ENCODE peak calls at places on chromosome 14, in nine cellular contexts. One of them, this sample, is unnamed.

GRCh38 chr14:67863223-67863622 is 43.6 kb downstream of the RAD51B start:
- DNase-seq in nephron progenitor cell: no peak
- DNase-seq in progenitor cell of endocrine pancreas: no peak
- DNase-seq in CD8-positive, alpha-beta T cell: no peak
- DNase-seq in cardiac fibroblast: no peak
- DNase-seq in AG10803: no peak
- DNase-seq in Calu3: no peak
- DNase-seq in astrocyte of the spinal cord: no peak
- DNase-seq in kidney epithelial cell: peak; percentile 16
- DNase-seq in this sample: no peak

GRCh38 chr14:68214431-68214830 is 394.9 kb downstream of the RAD51B start:
- DNase-seq in nephron progenitor cell: no peak
- DNase-seq in progenitor cell of endocrine pancreas: no peak
- DNase-seq in CD8-positive, alpha-beta T cell: no peak
- DNase-seq in cardiac fibroblast: no peak
- DNase-seq in AG10803: no peak
- DNase-seq in Calu3: no peak
- DNase-seq in astrocyte of the spinal cord: no peak
- DNase-seq in kidney epithelial cell: no peak
- DNase-seq in this sample: no peak

GRCh38 chr14:99118046-99118721 is 153.8 kb downstream of the BCL11B start:
- DNase-seq in nephron progenitor cell: peak; percentile 33
- DNase-seq in progenitor cell of endocrine pancreas: no peak
- DNase-seq in CD8-positive, alpha-beta T cell: no peak
- DNase-seq in cardiac fibroblast: no peak
- DNase-seq in AG10803: no peak
- DNase-seq in Calu3: no peak
- DNase-seq in astrocyte of the spinal cord: no peak
- DNase-seq in kidney epithelial cell: no peak
- DNase-seq in this sample: no peak

GRCh38 chr14:100965296-100965695 is 61.8 kb upstream of the RTL1 start:
- DNase-seq in nephron progenitor cell: no peak
- DNase-seq in progenitor cell of endocrine pancreas: no peak
- DNase-seq in CD8-positive, alpha-beta T cell: no peak
- DNase-seq in cardiac fibroblast: no peak
- DNase-seq in AG10803: no peak
- DNase-seq in Calu3: no peak
- DNase-seq in astrocyte of the spinal cord: no peak
- DNase-seq in kidney epithelial cell: no peak
- DNase-seq in this sample: no peak

GRCh38 chr14:76480426-76480825 is 104.5 kb downstream of the ESRRB start:
- DNase-seq in nephron progenitor cell: no peak
- DNase-seq in progenitor cell of endocrine pancreas: no peak
- DNase-seq in CD8-positive, alpha-beta T cell: no peak
- DNase-seq in cardiac fibroblast: no peak
- DNase-seq in AG10803: no peak
- DNase-seq in Calu3: no peak
- DNase-seq in astrocyte of the spinal cord: no peak
- DNase-seq in kidney epithelial cell: no peak
- DNase-seq in this sample: no peak

GRCh38 chr14:90114554-90114953 is 52.8 kb downstream of the KCNK13 start:
- DNase-seq in nephron progenitor cell: no peak
- DNase-seq in progenitor cell of endocrine pancreas: no peak
- DNase-seq in CD8-positive, alpha-beta T cell: no peak
- DNase-seq in cardiac fibroblast: no peak
- DNase-seq in AG10803: no peak
- DNase-seq in Calu3: no peak
- DNase-seq in astrocyte of the spinal cord: no peak
- DNase-seq in kidney epithelial cell: no peak
- DNase-seq in this sample: no peak

GRCh38 chr14:71492346-71492745 is 439.9 kb upstream of the RGS6 start:
- DNase-seq in nephron progenitor cell: no peak
- DNase-seq in progenitor cell of endocrine pancreas: no peak
- DNase-seq in CD8-positive, alpha-beta T cell: no peak
- DNase-seq in cardiac fibroblast: no peak
- DNase-seq in AG10803: no peak
- DNase-seq in Calu3: no peak
- DNase-seq in astrocyte of the spinal cord: no peak
- DNase-seq in kidney epithelial cell: no peak
- DNase-seq in this sample: no peak

GRCh38 chr14:83162351-83162929 is 1628.8 kb upstream of the SEL1L start:
- DNase-seq in nephron progenitor cell: no peak
- DNase-seq in progenitor cell of endocrine pancreas: no peak
- DNase-seq in CD8-positive, alpha-beta T cell: no peak
- DNase-seq in cardiac fibroblast: no peak
- DNase-seq in AG10803: no peak
- DNase-seq in Calu3: no peak
- DNase-seq in astrocyte of the spinal cord: no peak
- DNase-seq in kidney epithelial cell: no peak
- DNase-seq in this sample: no peak

GRCh38 chr14:72643317-72643801 is 250.5 kb downstream of the DPF3 start:
- DNase-seq in nephron progenitor cell: no peak
- DNase-seq in progenitor cell of endocrine pancreas: no peak
- DNase-seq in CD8-positive, alpha-beta T cell: no peak
- DNase-seq in cardiac fibroblast: peak; percentile 95
- DNase-seq in AG10803: peak; percentile 96
- DNase-seq in Calu3: peak; percentile 40
- DNase-seq in astrocyte of the spinal cord: peak; percentile 98
- DNase-seq in kidney epithelial cell: peak; percentile 96
- DNase-seq in this sample: no peak

GRCh38 chr14:68295316-68295816 is 475.8 kb downstream of the RAD51B start:
- DNase-seq in nephron progenitor cell: peak; percentile 41
- DNase-seq in progenitor cell of endocrine pancreas: no peak
- DNase-seq in CD8-positive, alpha-beta T cell: no peak
- DNase-seq in cardiac fibroblast: peak; percentile 54
- DNase-seq in AG10803: no peak
- DNase-seq in Calu3: no peak
- DNase-seq in astrocyte of the spinal cord: no peak
- DNase-seq in kidney epithelial cell: no peak
- DNase-seq in this sample: no peak

GRCh38 chr14:24310666-24311604 is at the start of gene LTB4R:
- DNase-seq in nephron progenitor cell: no peak
- DNase-seq in progenitor cell of endocrine pancreas: no peak
- DNase-seq in CD8-positive, alpha-beta T cell: peak; percentile 67
- DNase-seq in cardiac fibroblast: peak; percentile 85
- DNase-seq in AG10803: peak; percentile 71
- DNase-seq in Calu3: no peak
- DNase-seq in astrocyte of the spinal cord: peak; percentile 81
- DNase-seq in kidney epithelial cell: peak; percentile 31
- DNase-seq in this sample: peak; percentile 88

GRCh38 chr14:34987180-34987579 is 4.4 kb downstream of the SRP54 start:
- DNase-seq in nephron progenitor cell: no peak
- DNase-seq in progenitor cell of endocrine pancreas: no peak
- DNase-seq in CD8-positive, alpha-beta T cell: no peak
- DNase-seq in cardiac fibroblast: no peak
- DNase-seq in AG10803: no peak
- DNase-seq in Calu3: no peak
- DNase-seq in astrocyte of the spinal cord: no peak
- DNase-seq in kidney epithelial cell: no peak
- DNase-seq in this sample: no peak

GRCh38 chr14:34063042-34063441 is 112.2 kb upstream of the EGLN3 start:
- DNase-seq in nephron progenitor cell: no peak
- DNase-seq in progenitor cell of endocrine pancreas: no peak
- DNase-seq in CD8-positive, alpha-beta T cell: no peak
- DNase-seq in cardiac fibroblast: no peak
- DNase-seq in AG10803: no peak
- DNase-seq in Calu3: no peak
- DNase-seq in astrocyte of the spinal cord: no peak
- DNase-seq in kidney epithelial cell: no peak
- DNase-seq in this sample: no peak

GRCh38 chr14:74763803-74764531 is 851 bp downstream of the YLPM1 start:
- DNase-seq in nephron progenitor cell: peak; percentile 6
- DNase-seq in progenitor cell of endocrine pancreas: no peak
- DNase-seq in CD8-positive, alpha-beta T cell: peak; percentile 13
- DNase-seq in cardiac fibroblast: peak; percentile 17
- DNase-seq in AG10803: peak; percentile 16
- DNase-seq in Calu3: peak; percentile 3
- DNase-seq in astrocyte of the spinal cord: no peak
- DNase-seq in kidney epithelial cell: no peak
- DNase-seq in this sample: no peak

GRCh38 chr14:33660248-33660647 is 290.6 kb downstream of the EGLN3 start:
- DNase-seq in nephron progenitor cell: no peak
- DNase-seq in progenitor cell of endocrine pancreas: no peak
- DNase-seq in CD8-positive, alpha-beta T cell: no peak
- DNase-seq in cardiac fibroblast: no peak
- DNase-seq in AG10803: no peak
- DNase-seq in Calu3: no peak
- DNase-seq in astrocyte of the spinal cord: no peak
- DNase-seq in kidney epithelial cell: no peak
- DNase-seq in this sample: no peak

GRCh38 chr14:77184396-77185092 is 2.9 kb downstream of the TMEM63C start:
- DNase-seq in nephron progenitor cell: no peak
- DNase-seq in progenitor cell of endocrine pancreas: no peak
- DNase-seq in CD8-positive, alpha-beta T cell: no peak
- DNase-seq in cardiac fibroblast: no peak
- DNase-seq in AG10803: no peak
- DNase-seq in Calu3: no peak
- DNase-seq in astrocyte of the spinal cord: no peak
- DNase-seq in kidney epithelial cell: no peak
- DNase-seq in this sample: no peak

GRCh38 chr14:89004195-89004594 is 179.7 kb downstream of the TTC8 start:
- DNase-seq in nephron progenitor cell: no peak
- DNase-seq in progenitor cell of endocrine pancreas: no peak
- DNase-seq in CD8-positive, alpha-beta T cell: no peak
- DNase-seq in cardiac fibroblast: peak; percentile 52
- DNase-seq in AG10803: peak; percentile 75
- DNase-seq in Calu3: no peak
- DNase-seq in astrocyte of the spinal cord: no peak
- DNase-seq in kidney epithelial cell: no peak
- DNase-seq in this sample: no peak

GRCh38 chr14:50310445-50310844 is 1.6 kb downstream of the L2HGDH start:
- DNase-seq in nephron progenitor cell: no peak
- DNase-seq in progenitor cell of endocrine pancreas: no peak
- DNase-seq in CD8-positive, alpha-beta T cell: no peak
- DNase-seq in cardiac fibroblast: no peak
- DNase-seq in AG10803: no peak
- DNase-seq in Calu3: no peak
- DNase-seq in astrocyte of the spinal cord: no peak
- DNase-seq in kidney epithelial cell: no peak
- DNase-seq in this sample: no peak

GRCh38 chr14:50308363-50308762 is 3.7 kb downstream of the L2HGDH start:
- DNase-seq in nephron progenitor cell: no peak
- DNase-seq in progenitor cell of endocrine pancreas: no peak
- DNase-seq in CD8-positive, alpha-beta T cell: no peak
- DNase-seq in cardiac fibroblast: no peak
- DNase-seq in AG10803: no peak
- DNase-seq in Calu3: no peak
- DNase-seq in astrocyte of the spinal cord: peak; percentile 8
- DNase-seq in kidney epithelial cell: no peak
- DNase-seq in this sample: no peak

GRCh38 chr14:50311974-50312733 is at the start of the genes DMAC2L and L2HGDH:
- DNase-seq in nephron progenitor cell: peak; percentile 94
- DNase-seq in progenitor cell of endocrine pancreas: peak; percentile 90
- DNase-seq in CD8-positive, alpha-beta T cell: peak; percentile 87
- DNase-seq in cardiac fibroblast: peak; percentile 93
- DNase-seq in AG10803: peak; percentile 87
- DNase-seq in Calu3: peak; percentile 95
- DNase-seq in astrocyte of the spinal cord: peak; percentile 95
- DNase-seq in kidney epithelial cell: peak; percentile 49
- DNase-seq in this sample: peak; percentile 98

GRCh38 chr14:50312734-50313054 is 570 bp downstream of the DMAC2L start:
- DNase-seq in nephron progenitor cell: no peak
- DNase-seq in progenitor cell of endocrine pancreas: no peak
- DNase-seq in CD8-positive, alpha-beta T cell: no peak
- DNase-seq in cardiac fibroblast: no peak
- DNase-seq in AG10803: no peak
- DNase-seq in Calu3: no peak
- DNase-seq in astrocyte of the spinal cord: no peak
- DNase-seq in kidney epithelial cell: no peak
- DNase-seq in this sample: no peak

GRCh38 chr14:50311337-50311973 is 574 bp downstream of the L2HGDH start:
- DNase-seq in nephron progenitor cell: peak; percentile 26
- DNase-seq in progenitor cell of endocrine pancreas: no peak
- DNase-seq in CD8-positive, alpha-beta T cell: no peak
- DNase-seq in cardiac fibroblast: peak; percentile 31
- DNase-seq in AG10803: no peak
- DNase-seq in Calu3: peak; percentile 87
- DNase-seq in astrocyte of the spinal cord: no peak
- DNase-seq in kidney epithelial cell: no peak
- DNase-seq in this sample: peak; percentile 10
- TF ChIP-seq CTCF in nephron progenitor cell: peak; percentile 43
- TF ChIP-seq CTCF in progenitor cell of endocrine pancreas: peak; percentile 81
- TF ChIP-seq CTCF in CD8-positive, alpha-beta T cell: peak; percentile 18
- TF ChIP-seq CTCF in cardiac fibroblast: peak; percentile 41
- TF ChIP-seq CTCF in AG10803: peak; percentile 31
- TF ChIP-seq CTCF in Calu3: no peak
- TF ChIP-seq CTCF in astrocyte of the spinal cord: peak; percentile 43
- TF ChIP-seq CTCF in kidney epithelial cell: no peak
- TF ChIP-seq CTCF in this sample: peak; percentile 52

GRCh38 chr14:63840981-63841380 is 11.8 kb upstream of the SYNE2 start:
- DNase-seq in nephron progenitor cell: no peak
- DNase-seq in progenitor cell of endocrine pancreas: no peak
- DNase-seq in CD8-positive, alpha-beta T cell: peak; percentile 77
- DNase-seq in cardiac fibroblast: no peak
- DNase-seq in AG10803: no peak
- DNase-seq in Calu3: no peak
- DNase-seq in astrocyte of the spinal cord: no peak
- DNase-seq in kidney epithelial cell: no peak
- DNase-seq in this sample: no peak
- TF ChIP-seq CTCF in nephron progenitor cell: no peak
- TF ChIP-seq CTCF in progenitor cell of endocrine pancreas: no peak
- TF ChIP-seq CTCF in CD8-positive, alpha-beta T cell: peak; percentile 32
- TF ChIP-seq CTCF in cardiac fibroblast: peak; percentile 5
- TF ChIP-seq CTCF in AG10803: peak; percentile 9
- TF ChIP-seq CTCF in Calu3: no peak
- TF ChIP-seq CTCF in astrocyte of the spinal cord: no peak
- TF ChIP-seq CTCF in kidney epithelial cell: no peak
- TF ChIP-seq CTCF in this sample: no peak

GRCh38 chr14:25375639-25376038 is 325.7 kb upstream of the STXBP6 start:
- DNase-seq in nephron progenitor cell: no peak
- DNase-seq in progenitor cell of endocrine pancreas: no peak
- DNase-seq in CD8-positive, alpha-beta T cell: no peak
- DNase-seq in cardiac fibroblast: no peak
- DNase-seq in AG10803: no peak
- DNase-seq in Calu3: no peak
- DNase-seq in astrocyte of the spinal cord: no peak
- DNase-seq in kidney epithelial cell: no peak
- DNase-seq in this sample: no peak

DNA sequence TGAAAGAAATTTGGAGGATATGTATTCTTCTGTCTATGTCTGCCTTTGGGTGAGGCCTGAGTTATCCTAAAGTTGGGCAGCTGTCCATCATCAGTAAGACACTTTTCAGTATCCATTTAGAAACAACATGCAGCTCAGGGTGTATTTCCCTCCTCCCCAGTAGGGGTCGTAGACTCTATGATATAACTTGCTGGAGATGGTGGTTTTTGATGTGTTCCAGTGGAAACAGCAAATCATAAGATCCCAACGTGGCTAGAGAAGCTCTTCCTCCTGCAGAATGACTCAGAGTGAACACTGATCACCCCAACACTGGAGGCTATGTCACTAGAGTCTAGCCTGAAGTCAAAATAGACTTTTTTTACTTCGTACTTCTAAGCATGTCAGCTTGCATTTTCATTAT is 331.6 kb upstream of the STXBP6 start:
- DNase-seq in nephron progenitor cell: no peak
- DNase-seq in progenitor cell of endocrine pancreas: no peak
- DNase-seq in CD8-positive, alpha-beta T cell: no peak
- DNase-seq in cardiac fibroblast: no peak
- DNase-seq in AG10803: no peak
- DNase-seq in Calu3: no peak
- DNase-seq in astrocyte of the spinal cord: no peak
- DNase-seq in kidney epithelial cell: no peak
- DNase-seq in this sample: no peak
- TF ChIP-seq CTCF in nephron progenitor cell: peak; percentile 29
- TF ChIP-seq CTCF in progenitor cell of endocrine pancreas: peak; percentile 56
- TF ChIP-seq CTCF in CD8-positive, alpha-beta T cell: no peak
- TF ChIP-seq CTCF in cardiac fibroblast: no peak
- TF ChIP-seq CTCF in AG10803: peak; percentile 22
- TF ChIP-seq CTCF in Calu3: peak; percentile 25
- TF ChIP-seq CTCF in astrocyte of the spinal cord: peak; percentile 19
- TF ChIP-seq CTCF in kidney epithelial cell: peak; percentile 31
- TF ChIP-seq CTCF in this sample: no peak

GRCh38 chr14:70045715-70046535 is 142.8 kb downstream of the SLC8A3 start:
- DNase-seq in nephron progenitor cell: peak; percentile 74
- DNase-seq in progenitor cell of endocrine pancreas: peak; percentile 61
- DNase-seq in CD8-positive, alpha-beta T cell: no peak
- DNase-seq in cardiac fibroblast: peak; percentile 70
- DNase-seq in AG10803: peak; percentile 43
- DNase-seq in Calu3: peak; percentile 90
- DNase-seq in astrocyte of the spinal cord: peak; percentile 40
- DNase-seq in kidney epithelial cell: no peak
- DNase-seq in this sample: peak; percentile 29
- TF ChIP-seq CTCF in nephron progenitor cell: peak; percentile 71
- TF ChIP-seq CTCF in progenitor cell of endocrine pancreas: peak; percentile 92
- TF ChIP-seq CTCF in CD8-positive, alpha-beta T cell: no peak
- TF ChIP-seq CTCF in cardiac fibroblast: peak; percentile 78
- TF ChIP-seq CTCF in AG10803: peak; percentile 61
- TF ChIP-seq CTCF in Calu3: peak; percentile 76
- TF ChIP-seq CTCF in astrocyte of the spinal cord: peak; percentile 76
- TF ChIP-seq CTCF in kidney epithelial cell: peak; percentile 85
- TF ChIP-seq CTCF in this sample: peak; percentile 67

This sample was measured in GM06990.